ENCODE peak calls at places on chromosomes 7 and 10, in six cellular contexts. G, J, K, R, Z and Q are unnamed samples.

GRCh38 chr7:256981-257646 is 32.9 kb upstream of the FOXL3 start:
- DNase-seq in G (no peak), J (no peak), K (no peak), R (no peak), Z (no peak), Q (no peak)

GRCh38 chr10:78960316-78960800 is 108.4 kb upstream of the ZMIZ1 start:
- DNase-seq in G (no peak), J (peak; percentile 90), K (no peak), R (no peak), Z (peak; percentile 89), Q (peak; percentile 58)

GRCh38 chr10:34628174-34628802 is 186.8 kb downstream of the PARD3 start:
- DNase-seq in G (no peak), J (peak; percentile 46), K (peak; percentile 15), R (no peak), Z (peak; percentile 22), Q (peak; percentile 28)

GRCh38 chr7:123682690-123683089 is 27.0 kb downstream of the LMOD2 start:
- DNase-seq in G (no peak), J (peak; percentile 77), K (peak; percentile 26), R (no peak), Z (peak; percentile 67), Q (no peak)

GRCh38 chr7:115782716-115783460 is 247.7 kb downstream of the TFEC start:
- DNase-seq in G (no peak), J (no peak), K (peak; percentile 13), R (no peak), Z (no peak), Q (no peak)

GRCh38 chr7:70040971-70041766 is 442.9 kb downstream of the AUTS2 start:
- DNase-seq in G (no peak), J (no peak), K (no peak), R (no peak), Z (peak; percentile 52), Q (no peak)

GRCh38 chr10:90587081-90587491 is 270.8 kb downstream of the HTR7 start:
- DNase-seq in G (no peak), J (peak; percentile 68), K (no peak), R (no peak), Z (peak; percentile 90), Q (no peak)

GRCh38 chr7:101590663-101591435 is 38.2 kb downstream of the MYL10 start:
- DNase-seq in G (no peak), J (no peak), K (peak; percentile 2), R (no peak), Z (no peak), Q (no peak)

GRCh38 chr10:132886211-132887099 is 55.9 kb downstream of the CFAP46 start:
- DNase-seq in G (no peak), J (no peak), K (no peak), R (no peak), Z (no peak), Q (no peak)

GRCh38 chr7:84675633-84676034 is 481.0 kb upstream of the SEMA3A start:
- DNase-seq in G (no peak), J (no peak), K (peak; percentile 5), R (no peak), Z (peak; percentile 76), Q (no peak)

GRCh38 chr10:130236711-130237110 is 100.5 kb downstream of the GLRX3 start:
- DNase-seq in G (no peak), J (no peak), K (no peak), R (no peak), Z (no peak), Q (no peak)

GRCh38 chr10:71128311-71129010 is 83.9 kb upstream of the UNC5B start:
- DNase-seq in G (no peak), J (no peak), K (no peak), R (no peak), Z (peak; percentile 61), Q (no peak)

GRCh38 chr10:110078317-110078716 is 70.5 kb downstream of the ADD3 start:
- DNase-seq in G (no peak), J (no peak), K (no peak), R (no peak), Z (no peak), Q (no peak)

GRCh38 chr10:62457598-62457997 is 83.4 kb downstream of the ZNF365 start:
- DNase-seq in G (no peak), J (no peak), K (no peak), R (no peak), Z (no peak), Q (no peak)

GRCh38 chr7:2809903-2810628 is 34.0 kb downstream of the GNA12 start:
- DNase-seq in G (no peak), J (peak; percentile 33), K (no peak), R (no peak), Z (no peak), Q (no peak)

GRCh38 chr7:98474558-98474957 is 73.7 kb upstream of the BAIAP2L1 start:
- DNase-seq in G (no peak), J (no peak), K (no peak), R (no peak), Z (no peak), Q (no peak)

GRCh38 chr7:131238260-131238940 is 89.3 kb upstream of the MKLN1 start:
- DNase-seq in G (no peak), J (peak; percentile 81), K (no peak), R (no peak), Z (peak; percentile 83), Q (no peak)

GRCh38 chr7:87735360-87735759 is 107.2 kb downstream of the RUNDC3B start:
- DNase-seq in G (no peak), J (no peak), K (no peak), R (no peak), Z (no peak), Q (no peak)

GRCh38 chr7:1720325-1720724 is 50.2 kb downstream of the ELFN1 start:
- DNase-seq in G (no peak), J (no peak), K (no peak), R (no peak), Z (no peak), Q (no peak)

GRCh38 chr10:30493609-30494530 is 59.9 kb downstream of the MAP3K8 start:
- DNase-seq in G (no peak), J (peak; percentile 66), K (no peak), R (no peak), Z (peak; percentile 29), Q (no peak)

GRCh38 chr7:42235734-42236133 is 1.3 kb downstream of the GLI3 start:
- DNase-seq in G (no peak), J (no peak), K (no peak), R (no peak), Z (no peak), Q (no peak)

GRCh38 chr10:4725917-4726606 is 99.9 kb upstream of the AKR1E2 start:
- DNase-seq in G (no peak), J (peak; percentile 89), K (no peak), R (no peak), Z (peak; percentile 86), Q (no peak)

GRCh38 chr10:16867556-16867955 is 50.3 kb upstream of the RSU1 start:
- DNase-seq in G (no peak), J (peak; percentile 69), K (no peak), R (no peak), Z (peak; percentile 47), Q (no peak)

GRCh38 chr7:135859548-135859947 is 110.9 kb upstream of the FAM180A start:
- DNase-seq in G (no peak), J (peak; percentile 29), K (no peak), R (no peak), Z (no peak), Q (no peak)

GRCh38 chr7:8149222-8149621 is 112.7 kb downstream of the ICA1 start:
- DNase-seq in G (no peak), J (no peak), K (no peak), R (no peak), Z (no peak), Q (no peak)

GRCh38 chr10:96971324-96971723 is 139.2 kb downstream of the LCOR start:
- DNase-seq in G (no peak), J (no peak), K (no peak), R (no peak), Z (no peak), Q (no peak)

GRCh38 chr10:75048669-75049098 is 62.8 kb upstream of the SAMD8 start:
- DNase-seq in G (no peak), J (peak; percentile 15), K (no peak), R (no peak), Z (no peak), Q (no peak)

GRCh38 chr7:28166982-28167715 is 13.4 kb downstream of the JAZF1 start:
- DNase-seq in G (no peak), J (peak; percentile 31), K (no peak), R (no peak), Z (no peak), Q (no peak)

GRCh38 chr7:35800718-35801391 is at the start of gene SEPTIN7:
- DNase-seq in G (peak; percentile 99), J (peak; percentile 99), K (peak; percentile 94), R (peak; percentile 98), Z (peak; percentile 99), Q (peak; percentile 93)

GRCh38 chr10:35739998-35740397 is 97.9 kb upstream of the FZD8 start:
- DNase-seq in G (no peak), J (peak; percentile 68), K (no peak), R (no peak), Z (peak; percentile 51), Q (no peak)

GRCh38 chr10:107502263-107502979 is 337.9 kb upstream of the SORCS1 start:
- DNase-seq in G (no peak), J (no peak), K (no peak), R (no peak), Z (no peak), Q (no peak)

GRCh38 chr7:137937202-137937560 is 64.7 kb downstream of the CREB3L2 start:
- DNase-seq in G (no peak), J (peak; percentile 74), K (no peak), R (no peak), Z (no peak), Q (no peak)